ENCODE peak calls at places on chromosomes 1 and 21, in nine cellular contexts. O, A, H, L, W, D, J, G and Z are unnamed samples.

GRCh38 chr1:161021168-161021958 is 411 bp upstream of the F11R start:
- DNase-seq in O (peak), A (peak), H (peak), L (peak), W (peak), D (peak), J (peak), G (peak), Z (peak)

GRCh38 chr1:116415200-116415698 is 42.2 kb downstream of the ATP1A1 start:
- DNase-seq in O (peak), A (no peak), H (no peak), L (no peak), W (no peak), D (no peak), J (no peak), G (no peak), Z (no peak)

GRCh38 chr1:156502749-156503671 is 2.4 kb upstream of the MEF2D start:
- DNase-seq in O (peak), A (peak), H (no peak), L (peak), W (peak), D (peak), J (peak), G (peak), Z (peak)

GRCh38 chr21:35911412-35912191 is 148.7 kb downstream of the SETD4 start:
- DNase-seq in O (no peak), A (no peak), H (no peak), L (no peak), W (no peak), D (no peak), J (no peak), G (peak), Z (no peak)

GRCh38 chr21:42572906-42573495 is 59.3 kb downstream of the SLC37A1 start:
- DNase-seq in O (no peak), A (no peak), H (no peak), L (no peak), W (no peak), D (peak), J (no peak), G (peak), Z (no peak)

GRCh38 chr1:183444243-183444642 is 26.1 kb upstream of the NMNAT2 start:
- DNase-seq in O (no peak), A (no peak), H (no peak), L (no peak), W (no peak), D (no peak), J (no peak), G (no peak), Z (no peak)

GRCh38 chr1:81478217-81478616 is 322.5 kb upstream of the ADGRL2 start:
- DNase-seq in O (no peak), A (no peak), H (no peak), L (no peak), W (no peak), D (no peak), J (no peak), G (no peak), Z (no peak)

GRCh38 chr1:2380816-2381591 is 10.3 kb downstream of the MORN1 start:
- DNase-seq in O (no peak), A (no peak), H (no peak), L (no peak), W (peak), D (no peak), J (no peak), G (no peak), Z (no peak)

GRCh38 chr1:15090373-15090772 is 63.2 kb upstream of the TMEM51 start:
- DNase-seq in O (no peak), A (peak), H (no peak), L (peak), W (no peak), D (no peak), J (no peak), G (peak), Z (no peak)

GRCh38 chr1:109765896-109766615 is 2.3 kb upstream of the EPS8L3 start:
- DNase-seq in O (no peak), A (no peak), H (no peak), L (peak), W (peak), D (peak), J (no peak), G (peak), Z (no peak)

GRCh38 chr1:73100216-73100615 is 817.9 kb upstream of the NEGR1 start:
- DNase-seq in O (no peak), A (no peak), H (no peak), L (no peak), W (no peak), D (no peak), J (no peak), G (no peak), Z (no peak)

GRCh38 chr1:9784508-9785133 is 39.1 kb downstream of the CLSTN1 start:
- DNase-seq in O (peak), A (peak), H (peak), L (peak), W (no peak), D (peak), J (peak), G (peak), Z (no peak)

GRCh38 chr1:151855997-151856396 is 2.5 kb upstream of the THEM5 start:
- DNase-seq in O (peak), A (no peak), H (no peak), L (no peak), W (no peak), D (no peak), J (no peak), G (no peak), Z (no peak)

GRCh38 chr1:3869751-3870301 is 12.6 kb downstream of the DFFB start:
- DNase-seq in O (peak), A (no peak), H (peak), L (no peak), W (no peak), D (no peak), J (no peak), G (no peak), Z (peak)

GRCh38 chr1:74913978-74914377 is 181.0 kb downstream of the TYW3 start:
- DNase-seq in O (no peak), A (no peak), H (no peak), L (no peak), W (no peak), D (no peak), J (no peak), G (no peak), Z (no peak)

GRCh38 chr21:46022551-46023107 is 41.1 kb downstream of the COL6A1 start:
- DNase-seq in O (no peak), A (no peak), H (peak), L (peak), W (no peak), D (no peak), J (no peak), G (no peak), Z (no peak)

GRCh38 chr1:228664399-228664914 is 70.8 kb upstream of the RHOU start:
- DNase-seq in O (peak), A (peak), H (peak), L (peak), W (peak), D (peak), J (peak), G (peak), Z (peak)

GRCh38 chr1:89525169-89525855 is 683 bp downstream of the LRRC8B start:
- DNase-seq in O (peak), A (peak), H (peak), L (peak), W (peak), D (peak), J (peak), G (peak), Z (no peak)

GRCh38 chr1:114152211-114153050 is 1.2 kb downstream of the SYT6 start:
- DNase-seq in O (no peak), A (no peak), H (no peak), L (no peak), W (peak), D (peak), J (no peak), G (peak), Z (no peak)

GRCh38 chr1:27488523-27489138 is 1.3 kb downstream of the WASF2 start:
- DNase-seq in O (peak), A (no peak), H (no peak), L (no peak), W (no peak), D (no peak), J (no peak), G (no peak), Z (no peak)

GRCh38 chr1:21665711-21666571 is 3.2 kb downstream of the RAP1GAP start:
- DNase-seq in O (no peak), A (no peak), H (no peak), L (peak), W (no peak), D (peak), J (no peak), G (no peak), Z (no peak)

GRCh38 chr1:21663251-21663950 is 5.8 kb downstream of the RAP1GAP start:
- DNase-seq in O (no peak), A (no peak), H (no peak), L (no peak), W (peak), D (peak), J (no peak), G (no peak), Z (no peak)

GRCh38 chr1:21663951-21664805 is 5.0 kb downstream of the RAP1GAP start:
- DNase-seq in O (no peak), A (no peak), H (peak), L (no peak), W (peak), D (peak), J (no peak), G (no peak), Z (no peak)

GRCh38 chr1:21666572-21667320 is 2.4 kb downstream of the RAP1GAP start:
- DNase-seq in O (no peak), A (no peak), H (no peak), L (peak), W (no peak), D (no peak), J (no peak), G (no peak), Z (no peak)

GRCh38 chr1:21664806-21665588 is 4.2 kb downstream of the RAP1GAP start:
- DNase-seq in O (no peak), A (no peak), H (no peak), L (no peak), W (no peak), D (no peak), J (no peak), G (no peak), Z (no peak)
- TF ChIP-seq POLR2A in O (no peak), A (no peak), H (no peak), L (no peak), W (no peak), D (no peak), J (no peak), G (no peak), Z (no peak)

DNA sequence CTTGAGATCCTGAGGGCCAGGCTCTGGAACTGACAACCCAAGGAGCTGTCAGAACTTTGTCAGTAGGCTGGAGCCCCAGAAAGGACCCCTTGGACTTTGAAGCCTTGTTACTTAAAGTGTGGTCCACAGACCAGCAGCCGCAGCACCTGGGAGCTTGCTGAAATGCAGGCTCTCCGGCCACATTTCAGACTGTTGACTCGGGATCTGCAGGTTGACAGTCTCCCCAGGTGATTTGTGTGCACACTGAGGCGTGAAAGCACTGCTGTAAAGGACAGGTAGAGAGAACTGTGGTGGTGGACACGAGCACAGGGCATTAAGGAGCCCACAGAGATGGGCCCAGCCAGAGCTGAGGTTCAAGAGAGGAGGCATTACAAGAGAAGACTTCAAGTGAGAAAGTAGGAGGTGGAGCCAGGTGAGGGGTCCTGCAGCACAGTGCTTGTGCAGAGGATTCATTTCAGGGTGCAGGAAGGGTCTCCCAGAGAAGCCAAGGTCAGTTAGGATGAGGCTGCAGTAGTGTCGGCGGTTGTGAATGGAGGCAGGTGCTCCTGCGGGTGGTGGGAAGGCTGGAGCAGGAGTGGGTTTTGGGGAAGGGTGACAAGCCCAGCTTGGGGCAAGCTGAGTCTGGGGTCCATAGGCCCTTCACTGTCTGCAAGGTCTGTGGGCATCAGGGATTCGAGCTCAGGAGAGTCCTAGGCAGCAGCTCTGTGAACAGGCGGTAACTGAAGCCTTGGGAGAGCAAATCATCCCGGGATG is 4.6 kb downstream of the HYI start:
- DNase-seq in O (no peak), A (no peak), H (no peak), L (no peak), W (no peak), D (peak), J (no peak), G (peak), Z (no peak)
- TF ChIP-seq POLR2A in O (no peak), A (no peak), H (no peak), L (no peak), W (no peak), D (no peak), J (no peak), G (no peak), Z (no peak)

GRCh38 chr1:111696330-111696729 is 42.9 kb downstream of the INKA2 start:
- DNase-seq in O (no peak), A (no peak), H (no peak), L (no peak), W (no peak), D (no peak), J (no peak), G (no peak), Z (no peak)

GRCh38 chr1:111690306-111690617 is 48.9 kb downstream of the INKA2 start:
- DNase-seq in O (no peak), A (no peak), H (no peak), L (peak), W (peak), D (peak), J (no peak), G (peak), Z (peak)

GRCh38 chr1:111699268-111699667 is 39.9 kb downstream of the INKA2 start:
- DNase-seq in O (no peak), A (no peak), H (no peak), L (no peak), W (no peak), D (no peak), J (no peak), G (no peak), Z (no peak)

DNA sequence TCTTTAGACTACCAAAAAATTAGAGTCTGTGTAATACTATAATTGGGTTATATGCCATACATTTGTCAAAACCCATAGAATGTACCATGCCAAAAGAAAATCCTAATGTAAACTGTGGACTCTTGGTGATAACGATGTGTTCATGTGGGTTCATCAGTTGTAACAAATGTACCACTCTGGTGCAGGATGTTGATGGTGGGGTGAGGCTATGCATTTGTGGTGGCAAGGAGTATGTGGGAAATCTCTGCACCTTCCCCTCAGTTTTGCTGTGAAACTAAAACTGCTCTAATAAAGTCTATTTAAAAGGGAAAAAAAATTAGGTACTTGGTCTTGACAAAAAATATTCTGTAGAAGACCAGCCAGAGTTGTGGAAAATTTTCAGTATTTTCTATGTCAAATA is 43.4 kb downstream of the INKA2 start:
- DNase-seq in O (no peak), A (no peak), H (no peak), L (no peak), W (no peak), D (no peak), J (no peak), G (no peak), Z (no peak)
- TF ChIP-seq POLR2A in O (no peak), A (no peak), H (no peak), L (no peak), W (no peak), D (no peak), J (no peak), G (no peak), Z (no peak)

DNA sequence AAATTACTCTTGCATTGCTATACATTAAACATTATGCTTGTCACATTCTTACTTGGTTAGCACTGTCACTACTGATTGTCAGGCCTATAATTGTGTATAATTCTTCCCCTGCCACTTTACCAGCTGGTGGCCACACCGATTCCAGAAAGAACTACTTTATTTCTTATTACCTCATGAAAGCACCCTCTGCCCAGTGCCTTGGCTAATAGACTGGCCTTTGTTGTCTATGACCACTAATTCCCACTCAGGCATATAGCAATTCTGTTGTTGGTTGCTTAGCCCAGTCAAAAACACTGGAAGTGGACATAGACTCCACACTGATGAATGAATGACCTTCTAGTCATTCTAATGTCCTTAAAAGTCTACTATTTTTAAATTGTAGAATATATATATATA is 35.6 kb downstream of the MRPL39 start:
- DNase-seq in O (no peak), A (no peak), H (no peak), L (no peak), W (no peak), D (no peak), J (no peak), G (no peak), Z (no peak)
- TF ChIP-seq POLR2A in O (no peak), A (no peak), H (no peak), L (no peak), W (no peak), D (no peak), J (no peak), G (no peak), Z (no peak)